ENCODE peak calls at places on chromosome 14, in four cellular contexts. K, R, M and U are unnamed samples.

GRCh38 chr14:101969480-101969879 is 5.1 kb downstream of the DYNC1H1 start:
- DNase-seq in M (no peak), R (no peak), K (no peak), U (no peak)

GRCh38 chr14:26026384-26026783 is 571.4 kb downstream of the NOVA1 start:
- DNase-seq in K (no peak), R (no peak), M (no peak), U (no peak)

GRCh38 chr14:81234268-81234667 is 13.5 kb upstream of the GTF2A1 start:
- DNase-seq in R (no peak), M (no peak), K (peak; percentile 50), U (no peak)

GRCh38 chr14:50230601-50231474 is 540 bp downstream of the SOS2 start:
- DNase-seq in K (peak; percentile 76), R (peak; percentile 64), M (peak; percentile 8), U (peak; percentile 8)

GRCh38 chr14:87698496-87698895 is 294.5 kb downstream of the GALC start:
- DNase-seq in K (no peak), M (no peak), R (no peak), U (no peak)

GRCh38 chr14:86777950-86778602 is 1214.9 kb downstream of the GALC start:
- DNase-seq in K (peak; percentile 83), M (no peak), R (no peak), U (peak; percentile 46)

GRCh38 chr14:63650336-63650952 is 8.8 kb upstream of the WDR89 start:
- DNase-seq in M (no peak), R (peak; percentile 77), K (no peak), U (no peak)

GRCh38 chr14:104333903-104334811 is 195.8 kb downstream of the KIF26A start:
- DNase-seq in R (no peak), M (no peak), K (no peak), U (no peak)

GRCh38 chr14:38127784-38128183 is 79.9 kb upstream of the SSTR1 start:
- DNase-seq in K (peak; percentile 21), R (no peak), M (no peak), U (no peak)

GRCh38 chr14:103711516-103712431 is 3.5 kb downstream of the XRCC3 start:
- DNase-seq in M (no peak), R (no peak), K (no peak), U (no peak)

GRCh38 chr14:40204441-40205175 is 772.4 kb upstream of the FBXO33 start:
- DNase-seq in K (no peak), R (no peak), M (no peak), U (no peak)

GRCh38 chr14:21852061-21852664 is 178.5 kb upstream of the OR4E1 start:
- DNase-seq in R (peak; percentile 58), M (no peak), K (peak; percentile 53), U (no peak)

GRCh38 chr14:50520947-50521815 is 11.2 kb downstream of the MAP4K5 start:
- DNase-seq in K (peak; percentile 88), M (no peak), R (no peak), U (peak; percentile 65)

GRCh38 chr14:33402604-33403003 is 463.9 kb downstream of the NPAS3 start:
- DNase-seq in M (no peak), K (no peak), R (no peak), U (no peak)

GRCh38 chr14:24339284-24340151 is at the start of gene RIPK3:
- DNase-seq in M (no peak), K (no peak), R (peak; percentile 62), U (no peak)

GRCh38 chr14:93276031-93276716 is 56.7 kb downstream of the BTBD7 start:
- DNase-seq in R (no peak), K (no peak), M (no peak), U (no peak)

GRCh38 chr14:50800032-50800431 is 30.9 kb downstream of the NIN start:
- DNase-seq in R (no peak), M (no peak), K (no peak), U (no peak)

GRCh38 chr14:68363841-68364711 is 428.8 kb downstream of the ZFP36L1 start:
- DNase-seq in K (peak; percentile 72), R (no peak), M (no peak), U (no peak)